ENCODE peak calls at places on chromosomes 12 and 14, in five cellular contexts. Y is T47D, L is AG20443, R is DMS53, W is T follicular helper cell. Z is an unnamed sample.

GRCh38 chr12:122866379-122866778 is 29.5 kb downstream of the VPS37B start:
- DNase-seq in Y (no peak), L (no peak), R (no peak), W (no peak), Z (no peak)

GRCh38 chr12:106145539-106146447 is 7.0 kb upstream of the NUAK1 start:
- DNase-seq in Y (no peak), L (no peak), R (no peak), W (no peak), Z (no peak)

GRCh38 chr12:49022558-49023178 is 4.1 kb upstream of the PRKAG1 start:
- DNase-seq in Y (no peak), L (no peak), R (no peak), W (no peak), Z (no peak)

GRCh38 chr12:54017845-54018607 is 9.2 kb downstream of the HOXC8 start:
- DNase-seq in Y (peak; percentile 94), L (peak; percentile 98), R (peak; percentile 78), W (peak; percentile 55), Z (peak; percentile 97)

GRCh38 chr12:753401-754237 is 1.2 kb downstream of the WNK1 start:
- DNase-seq in Y (peak; percentile 30), L (peak; percentile 18), R (peak; percentile 84), W (peak; percentile 18), Z (peak; percentile 40)

GRCh38 chr14:105069887-105070759 is 4.9 kb upstream of the GPR132 start:
- DNase-seq in Y (no peak), L (peak; percentile 64), R (no peak), W (no peak), Z (no peak)

GRCh38 chr12:105957058-105957457 is 181.7 kb downstream of the NUAK1 start:
- DNase-seq in Y (no peak), L (no peak), R (no peak), W (no peak), Z (no peak)

GRCh38 chr12:98002887-98003493 is 512.4 kb upstream of the TMPO start:
- DNase-seq in Y (peak; percentile 84), L (peak; percentile 34), R (peak; percentile 88), W (no peak), Z (peak; percentile 15)

GRCh38 chr12:85951823-85952222 is 77.7 kb downstream of the NTS start:
- DNase-seq in Y (peak; percentile 48), L (no peak), R (peak; percentile 64), W (no peak), Z (no peak)

GRCh38 chr14:73750161-73750901 is 36.1 kb upstream of the PNMA1 start:
- DNase-seq in Y (peak; percentile 95), L (no peak), R (no peak), W (no peak), Z (no peak)

GRCh38 chr12:92745874-92746553 is 43.2 kb downstream of the PLEKHG7 start:
- DNase-seq in Y (no peak), L (peak; percentile 96), R (no peak), W (no peak), Z (no peak)

GRCh38 chr14:93039649-93040315 is 75.9 kb downstream of the ITPK1 start:
- DNase-seq in Y (no peak), L (no peak), R (no peak), W (no peak), Z (no peak)

GRCh38 chr14:22767323-22767589 is 768 bp downstream of the OXA1L start:
- DNase-seq in Y (no peak), L (no peak), R (no peak), W (no peak), Z (no peak)

GRCh38 chr12:22083167-22083566 is 37.1 kb downstream of the CMAS start:
- DNase-seq in Y (peak; percentile 74), L (peak; percentile 20), R (peak; percentile 74), W (peak; percentile 26), Z (no peak)

GRCh38 chr14:77889971-77890442 is 90.1 kb downstream of the ADCK1 start:
- DNase-seq in Y (no peak), L (peak; percentile 56), R (no peak), W (no peak), Z (no peak)

GRCh38 chr14:21185506-21185905 is 29.6 kb upstream of the OR5AU1 start:
- DNase-seq in Y (no peak), L (no peak), R (no peak), W (no peak), Z (peak; percentile 10)

GRCh38 chr14:96095581-96096476 is 56.7 kb downstream of the C14orf132 start:
- DNase-seq in Y (peak; percentile 93), L (peak; percentile 76), R (peak; percentile 97), W (no peak), Z (peak; percentile 36)

Z was measured in HuH-7.